ENCODE peak calls at places on chromosomes 16 and 17, in eight cellular contexts. A, K, N, E, W, C, Q and T are unnamed samples.

GRCh38 chr17:2068589-2069051 is 13.7 kb downstream of the HIC1 start:
- DNase-seq in A (no peak), K (no peak), N (no peak), E (peak), W (no peak), C (no peak), Q (peak), T (peak)

GRCh38 chr16:46972429-46972970 is 974 bp downstream of the DNAJA2 start:
- DNase-seq in A (peak), K (no peak), N (no peak), E (peak), W (no peak), C (peak), Q (peak), T (peak)

GRCh38 chr17:50064253-50064991 is 8.5 kb downstream of the ITGA3 start:
- DNase-seq in A (no peak), K (no peak), N (no peak), E (peak), W (no peak), C (no peak), Q (peak), T (peak)

GRCh38 chr16:86823895-86824671 is 245.7 kb downstream of the FOXL1 start:
- DNase-seq in A (no peak), K (no peak), N (no peak), E (peak), W (no peak), C (no peak), Q (peak), T (peak)

GRCh38 chr16:60077791-60078280 is 1343.7 kb upstream of the GOT2 start:
- DNase-seq in A (no peak), K (no peak), N (no peak), E (no peak), W (no peak), C (no peak), Q (no peak), T (no peak)

GRCh38 chr17:62075308-62075815 is 10.3 kb upstream of the MED13 start:
- DNase-seq in A (no peak), K (no peak), N (no peak), E (no peak), W (no peak), C (no peak), Q (peak), T (no peak)

GRCh38 chr17:44522883-44523671 is 19.9 kb upstream of the GPATCH8 start:
- DNase-seq in A (peak), K (peak), N (no peak), E (peak), W (no peak), C (peak), Q (peak), T (peak)

GRCh38 chr17:41511130-41511529 is 5.7 kb upstream of the KRT13 start:
- DNase-seq in A (no peak), K (no peak), N (no peak), E (no peak), W (no peak), C (no peak), Q (no peak), T (no peak)

GRCh38 chr17:39186481-39187002 is 10.9 kb downstream of the CACNB1 start:
- DNase-seq in A (no peak), K (no peak), N (no peak), E (no peak), W (no peak), C (no peak), Q (no peak), T (no peak)

GRCh38 chr16:4700380-4700996 is 7.1 kb downstream of the NUDT16L1 start:
- DNase-seq in A (peak), K (peak), N (no peak), E (peak), W (no peak), C (no peak), Q (no peak), T (no peak)

GRCh38 chr16:68434654-68435210 is 13.6 kb downstream of the SMPD3 start:
- DNase-seq in A (no peak), K (no peak), N (no peak), E (no peak), W (no peak), C (peak), Q (no peak), T (no peak)

GRCh38 chr17:8503807-8504206 is 68.1 kb downstream of the NDEL1 start:
- DNase-seq in A (no peak), K (no peak), N (no peak), E (no peak), W (no peak), C (peak), Q (no peak), T (no peak)

GRCh38 chr17:78789663-78790181 is 7.6 kb upstream of the CYTH1 start:
- DNase-seq in A (no peak), K (no peak), N (no peak), E (peak), W (no peak), C (peak), Q (no peak), T (peak)

GRCh38 chr17:32627233-32628008 is 140.6 kb downstream of the CDK5R1 start:
- DNase-seq in A (no peak), K (no peak), N (no peak), E (peak), W (no peak), C (peak), Q (peak), T (peak)

GRCh38 chr17:2173005-2173404 is 118.1 kb downstream of the HIC1 start:
- DNase-seq in A (no peak), K (no peak), N (no peak), E (no peak), W (no peak), C (no peak), Q (no peak), T (peak)

GRCh38 chr16:57192720-57193486 is 6.8 kb downstream of the RSPRY1 start:
- DNase-seq in A (no peak), K (no peak), N (no peak), E (no peak), W (no peak), C (no peak), Q (peak), T (peak)